ENCODE peak calls at places on chromosome 12, in six cellular contexts. Q is GM23248, F is HepG2, A is lower lobe of right lung, E is tibial artery, U is upper lobe of left lung. R is an unnamed sample. For H3K4me1 and H3K36me3, the result is how much of the 10 kb centered on the place peaks cover.

GRCh38 chr12:25186788-25187397 is 8.1 kb downstream of the DNAI7 start:
- DNase-seq in F (peak), E (no peak), Q (no peak), U (no peak), A (no peak), R (no peak)

GRCh38 chr12:42463671-42464070 is 125.9 kb downstream of the PRICKLE1 start:
- DNase-seq in Q (no peak), A (no peak), F (no peak), U (no peak), E (no peak), R (no peak)

GRCh38 chr12:54452628-54453027 is 20.8 kb downstream of the GTSF1 start:
- DNase-seq in F (no peak), A (no peak), E (no peak), Q (no peak), U (no peak), R (no peak)

GRCh38 chr12:58033831-58034230 is 92.5 kb downstream of the ATP23 start:
- DNase-seq in A (no peak), U (no peak), F (no peak), E (no peak), Q (no peak), R (no peak)

GRCh38 chr12:103353913-103354312 is 141.9 kb downstream of the C12orf42 start:
- DNase-seq in F (no peak), Q (no peak), U (no peak), E (no peak), A (no peak), R (no peak)

GRCh38 chr12:47856094-47856493 is 36.4 kb upstream of the HDAC7 start:
- DNase-seq in F (no peak), A (no peak), U (no peak), E (no peak), Q (no peak), R (no peak)

GRCh38 chr12:132187646-132188450 is 43.6 kb downstream of the NOC4L start:
- DNase-seq in U (peak), E (no peak), A (no peak), F (no peak), Q (no peak), R (peak)

GRCh38 chr12:15842106-15842505 is 40.1 kb upstream of the STRAP start:
- DNase-seq in E (no peak), A (no peak), Q (peak), U (no peak), F (no peak), R (no peak)

GRCh38 chr12:82619644-82620043 is 67.1 kb upstream of the TMTC2 start:
- DNase-seq in F (no peak), U (no peak), Q (no peak), E (no peak), A (no peak), R (no peak)

GRCh38 chr12:23528316-23528715 is 421.2 kb downstream of the SOX5 start:
- DNase-seq in A (no peak), Q (no peak), E (no peak), U (no peak), F (no peak), R (no peak)

GRCh38 chr12:56115329-56115728 is 1.1 kb upstream of the RPL41 start:
- DNase-seq in F (no peak), A (no peak), U (no peak), Q (peak), E (no peak), R (peak)

GRCh38 chr12:44779766-44780165 is 96.3 kb downstream of the NELL2 start:
- DNase-seq in U (no peak), A (no peak), Q (no peak), F (no peak), E (no peak), R (no peak)

GRCh38 chr12:131102493-131102931 is 148.8 kb downstream of the ADGRD1 start:
- DNase-seq in E (peak), Q (no peak), U (peak), A (peak), F (no peak), R (no peak)

GRCh38 chr12:4938900-4939299 is 29.2 kb downstream of the KCNA1 start:
- DNase-seq in A (no peak), F (no peak), U (no peak), E (no peak), Q (no peak), R (no peak)

GRCh38 chr12:27018071-27018470 is 3.9 kb upstream of the TM7SF3 start:
- DNase-seq in A (no peak), Q (no peak), F (no peak), U (no peak), E (no peak), R (no peak)

GRCh38 chr12:66268562-66268961 is 33.7 kb upstream of the HELB start:
- DNase-seq in Q (no peak), F (no peak), U (no peak), A (no peak), E (no peak), R (no peak)

GRCh38 chr12:6765634-6766581 is at the start of gene PTMS:
- DNase-seq in Q (peak), E (peak), F (peak), U (peak), A (peak), R (peak)

GRCh38 chr12:77064891-77065360 is 443 bp downstream of the E2F7 start:
- DNase-seq in U (no peak), F (no peak), E (peak), A (no peak), Q (no peak), R (peak)

GRCh38 chr12:32400114-32400672 is 835 bp downstream of the FGD4 start:
- DNase-seq in Q (no peak), E (no peak), U (no peak), F (no peak), A (no peak), R (peak)

GRCh38 chr12:15797818-15798217 is 8.6 kb upstream of the EPS8 start:
- DNase-seq in U (no peak), E (no peak), F (peak), Q (no peak), A (no peak), R (no peak)

GRCh38 chr12:105502426-105502930 is 172.0 kb downstream of the C12orf75 start:
- DNase-seq in F (no peak), E (no peak), A (no peak), Q (no peak), U (no peak), R (no peak)

GRCh38 chr12:28700161-28700560 is 448.9 kb upstream of the FAR2 start:
- DNase-seq in F (no peak), A (no peak), E (no peak), Q (no peak), U (no peak), R (no peak)

GRCh38 chr12:32102234-32102633 is 4.4 kb upstream of the BICD1 start:
- DNase-seq in E (no peak), Q (peak), F (no peak), A (no peak), U (no peak), R (no peak)

GRCh38 chr12:31369712-31370521 is 44.0 kb upstream of the SINHCAF start:
- DNase-seq in E (peak), Q (peak), F (peak), A (no peak), U (no peak), R (no peak)

GRCh38 chr12:182381-182883 is 31.5 kb downstream of the SLC6A12 start:
- DNase-seq in Q (peak), E (no peak), A (peak), F (no peak), U (no peak), R (no peak)

GRCh38 chr12:122150127-122150681 is 23.8 kb downstream of the IL31 start:
- DNase-seq in F (no peak), U (no peak), A (no peak), Q (no peak), E (no peak), R (no peak)

GRCh38 chr12:119649202-119649808 is 18.6 kb upstream of the PRKAB1 start:
- DNase-seq in U (no peak), A (no peak), E (no peak), F (no peak), Q (peak), R (no peak)

GRCh38 chr12:1448321-1448720 is 146.1 kb downstream of the FBXL14 start:
- DNase-seq in A (no peak), F (no peak), Q (no peak), U (no peak), E (no peak), R (no peak)

GRCh38 chr12:119669744-119670472 is 2.0 kb downstream of the PRKAB1 start:
- DNase-seq in A (peak), U (peak), E (no peak), F (peak), Q (no peak), R (peak)

GRCh38 chr12:6967548-6968100 is 2.8 kb downstream of the PHB2 start:
- DNase-seq in A (no peak), Q (no peak), F (no peak), U (no peak), E (no peak), R (no peak)

GRCh38 chr12:10453144-10453543 is at the start of gene KLRC1:
- DNase-seq in Q (no peak), U (no peak), E (no peak), F (no peak), A (no peak), R (no peak)

GRCh38 chr12:8038659-8039114 is 6.2 kb downstream of the FOXJ2 start:
- DNase-seq in F (no peak), Q (peak), A (peak), E (no peak), U (peak), R (peak)

GRCh38 chr12:124456652-124457152 is 110.7 kb downstream of the NCOR2 start:
- DNase-seq in E (no peak), F (no peak), A (peak), U (peak), Q (no peak), R (peak)

GRCh38 chr12:124883263-124883876 is 19.7 kb upstream of the SCARB1 start:
- DNase-seq in U (no peak), A (no peak), F (no peak), E (no peak), Q (peak), R (no peak)

GRCh38 chr12:110689601-110690430 is 901 bp upstream of the HVCN1 start:
- DNase-seq in Q (peak), E (no peak), U (peak), F (no peak), A (peak), R (peak)

GRCh38 chr12:109718390-109718789 is 4.8 kb downstream of the FAM222A start:
- DNase-seq in E (no peak), F (no peak), Q (no peak), U (no peak), A (no peak), R (no peak)

DNA sequence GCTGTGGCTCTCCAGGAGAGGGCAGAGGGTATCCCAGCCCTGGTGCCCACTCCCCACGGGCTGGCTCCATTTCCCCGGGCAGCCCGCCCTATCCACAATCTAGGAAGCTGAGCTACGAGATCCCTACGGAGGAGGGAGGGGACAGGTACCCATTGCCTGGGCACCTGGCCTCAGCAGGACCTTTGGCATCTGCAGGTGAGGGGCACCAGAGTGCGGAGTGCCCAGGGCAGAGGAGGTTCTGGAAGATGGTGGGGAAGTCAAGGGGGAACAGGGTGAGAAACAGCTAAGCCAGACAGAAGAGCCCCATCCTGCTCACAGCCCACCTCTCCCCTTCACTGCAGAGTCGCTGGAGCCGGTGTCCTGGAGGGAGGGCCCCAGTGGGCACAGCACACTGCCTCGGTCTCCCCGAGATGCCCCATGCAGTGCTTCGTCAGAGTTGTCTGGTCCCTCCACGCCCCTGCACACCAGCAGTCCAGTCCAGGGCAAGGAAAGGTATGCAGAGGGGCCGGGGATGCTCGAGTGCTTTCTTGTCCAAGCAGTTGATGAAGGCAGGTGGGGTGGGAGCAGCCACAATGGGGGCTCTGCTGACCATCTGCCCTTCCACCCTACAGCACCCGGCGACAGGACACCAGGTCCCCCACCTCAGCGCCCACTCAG is 10.3 kb downstream of the TNS2 start:
- DNase-seq in U (no peak), Q (no peak), A (peak), E (no peak), F (no peak), R (no peak)
- H3K4me1 ChIP-seq in U (under half), Q (under half), A (half or more), E (under half), F (under half), R (under half)

GRCh38 chr12:101372431-101372830 is 35.1 kb downstream of the ARL1 start:
- DNase-seq in E (no peak), Q (no peak), U (no peak), F (no peak), A (no peak), R (no peak)
- H3K36me3 ChIP-seq in E (half or more), Q (under half), U (under half), F (under half), A (half or more), R (under half)

GRCh38 chr12:93176610-93177126 is 201.1 kb upstream of the NUDT4 start:
- DNase-seq in E (no peak), F (peak), U (no peak), A (no peak), Q (no peak), R (no peak)
- H3K4me1 ChIP-seq in E (under half), F (half or more), U (under half), A (under half), Q (under half), R (under half)

GRCh38 chr12:49050507-49051372 is 9.9 kb downstream of the KMT2D start:
- DNase-seq in A (peak), Q (no peak), E (no peak), U (peak), F (no peak), R (no peak)
- H3K36me3 ChIP-seq in A (half or more), Q (under half), E (half or more), U (half or more), F (half or more), R (under half)

DNA sequence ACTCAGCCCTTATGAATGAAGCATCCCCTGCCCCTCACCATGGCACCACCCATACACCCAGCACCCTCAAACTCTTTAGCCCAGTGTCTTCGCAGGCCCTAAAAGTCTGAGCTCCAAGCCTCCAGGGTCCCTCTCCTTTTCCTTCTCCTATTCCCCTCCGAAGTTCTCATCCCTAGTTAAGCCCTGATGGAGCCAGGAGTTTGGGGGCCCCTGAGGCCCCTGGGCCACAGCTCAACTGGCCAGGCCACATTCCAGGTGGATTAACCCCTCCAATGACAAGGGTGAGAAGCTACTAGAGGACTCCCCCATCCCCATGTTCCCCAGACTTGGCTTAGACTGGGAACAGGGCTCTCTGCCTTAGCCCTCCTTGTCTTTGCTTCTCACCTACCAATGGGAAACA is 2.6 kb downstream of the RARG start:
- DNase-seq in A (peak), Q (no peak), F (no peak), U (no peak), E (no peak), R (no peak)
- H3K4me1 ChIP-seq in A (half or more), Q (under half), F (under half), U (under half), E (under half), R (under half)

GRCh38 chr12:123265851-123266678 is 5.6 kb downstream of the CDK2AP1 start:
- DNase-seq in A (peak), Q (no peak), F (no peak), E (no peak), U (peak), R (no peak)

GRCh38 chr12:123260081-123260480 is 11.6 kb downstream of the CDK2AP1 start:
- DNase-seq in Q (no peak), E (no peak), A (no peak), F (no peak), U (no peak), R (no peak)

GRCh38 chr12:123264642-123265041 is 7.0 kb downstream of the CDK2AP1 start:
- DNase-seq in Q (no peak), U (no peak), E (no peak), F (peak), A (no peak), R (no peak)

GRCh38 chr12:123261196-123261595 is 10.5 kb downstream of the CDK2AP1 start:
- DNase-seq in A (no peak), U (no peak), Q (no peak), E (no peak), F (no peak), R (no peak)

DNA sequence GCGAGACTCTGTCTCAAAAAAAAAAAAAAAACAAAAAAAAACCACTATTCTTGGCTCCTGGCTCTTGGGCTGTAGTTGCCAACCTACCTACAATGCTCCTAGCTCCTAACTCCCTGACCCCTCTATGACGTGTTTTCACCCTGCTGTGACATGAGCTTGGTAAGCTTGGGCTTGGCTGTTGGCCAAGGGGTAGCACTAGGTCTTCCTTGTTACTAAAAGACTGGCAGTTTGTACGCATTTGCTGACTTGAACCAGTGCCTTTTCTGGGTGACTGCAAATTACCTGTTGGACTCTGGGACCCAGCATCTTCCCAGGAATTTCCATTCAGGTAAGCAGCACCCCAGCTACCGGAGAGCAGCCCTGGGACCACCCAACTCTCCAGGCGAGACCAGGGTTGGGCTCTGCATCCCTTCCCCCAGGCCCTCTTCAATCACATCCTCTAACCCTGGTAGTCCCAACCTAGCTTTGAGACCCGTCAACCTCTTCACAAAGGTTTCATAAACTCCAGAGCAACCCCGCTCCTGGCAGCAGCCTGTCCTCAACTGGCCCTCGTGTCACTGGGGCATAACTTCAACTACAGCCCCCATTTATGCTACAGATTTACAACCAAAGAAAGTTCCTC is 8.3 kb downstream of the CDK2AP1 start:
- DNase-seq in E (no peak), A (peak), U (no peak), F (no peak), Q (no peak), R (no peak)
- H3K36me3 ChIP-seq in E (half or more), A (half or more), U (under half), F (under half), Q (under half), R (under half)

GRCh38 chr12:53011889-53012288 is 5.6 kb downstream of the EIF4B start:
- DNase-seq in U (no peak), F (peak), E (no peak), Q (no peak), A (no peak), R (no peak)

GRCh38 chr12:53014709-53015108 is 8.5 kb downstream of the EIF4B start:
- DNase-seq in Q (no peak), U (no peak), E (no peak), A (no peak), F (no peak), R (no peak)

GRCh38 chr12:53006810-53007742 is 820 bp downstream of the EIF4B start:
- DNase-seq in F (peak), U (peak), E (peak), Q (peak), A (peak), R (peak)

GRCh38 chr12:53012928-53013327 is 6.7 kb downstream of the EIF4B start:
- DNase-seq in U (no peak), E (no peak), Q (no peak), F (no peak), A (no peak), R (no peak)

GRCh38 chr12:53010955-53011354 is 4.7 kb downstream of the EIF4B start:
- DNase-seq in E (no peak), A (no peak), U (no peak), F (no peak), Q (no peak), R (no peak)
- H3K4me1 ChIP-seq in E (under half), A (under half), U (under half), F (half or more), Q (under half), R (under half)

DNA sequence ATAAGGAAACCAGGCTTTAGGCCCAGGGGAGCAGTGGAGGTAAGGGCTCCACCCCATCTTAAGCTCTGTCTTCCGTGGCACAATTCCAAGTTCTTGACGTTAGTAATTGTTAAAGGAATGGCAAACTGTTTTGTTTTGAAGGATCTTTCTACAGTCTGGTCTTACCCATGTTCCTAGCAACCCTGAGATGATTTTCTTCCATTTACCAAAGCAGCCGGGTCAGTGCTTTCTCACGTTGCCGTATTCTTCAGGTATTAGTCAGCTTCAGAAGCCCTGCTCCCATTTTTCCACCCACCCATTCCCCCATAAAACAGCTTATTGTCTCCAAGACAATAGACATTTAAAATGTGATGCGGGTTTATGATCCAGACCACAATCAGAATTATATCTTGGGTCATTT is 10.3 kb downstream of the NRIP2 start:
- DNase-seq in F (no peak), E (no peak), U (no peak), A (no peak), Q (no peak), R (no peak)
- H3K36me3 ChIP-seq in F (under half), E (half or more), U (under half), A (half or more), Q (under half), R (under half)

GRCh38 chr12:19239046-19239445 is 109.5 kb downstream of the PLEKHA5 start:
- DNase-seq in F (no peak), U (no peak), A (no peak), Q (no peak), E (no peak), R (no peak)
- H3K4me1 ChIP-seq in F (under half), U (under half), A (under half), Q (under half), E (under half), R (under half)

R was measured in mucosa of descending colon.